ENCODE peak calls at places on chromosomes 3 and 15, in four cellular contexts. D is PC-9, E is adrenal gland, F is upper lobe of right lung. L is an unnamed sample.

GRCh38 chr3:72210248-72210647 is 425.3 kb upstream of the PROK2 start:
- DNase-seq in F (no peak), E (no peak), D (no peak), L (no peak)

GRCh38 chr15:63436872-63437375 is 55.3 kb upstream of the CA12 start:
- DNase-seq in E (peak; percentile 77), F (peak; percentile 80), D (peak; percentile 52), L (peak; percentile 95)

GRCh38 chr3:171317133-171317532 is 143.1 kb downstream of the TNIK start:
- DNase-seq in D (no peak), E (no peak), F (no peak), L (no peak)

GRCh38 chr3:173745952-173746682 is 348.6 kb downstream of the NLGN1 start:
- DNase-seq in F (no peak), D (peak; percentile 13), E (no peak), L (peak; percentile 25)

GRCh38 chr3:152267319-152267689 is 1.4 kb upstream of the MBNL1 start:
- DNase-seq in E (no peak), F (no peak), D (no peak), L (no peak)

GRCh38 chr3:52190294-52190841 is 7.6 kb upstream of the ALAS1 start:
- DNase-seq in D (no peak), E (peak; percentile 66), F (no peak), L (peak; percentile 85)

GRCh38 chr3:178419078-178419477 is 117.2 kb upstream of the KCNMB2 start:
- DNase-seq in E (no peak), F (no peak), D (no peak), L (no peak)

GRCh38 chr3:172836390-172836997 is 86.0 kb downstream of the ECT2 start:
- DNase-seq in E (peak; percentile 52), D (peak; percentile 38), F (no peak), L (peak; percentile 40)

GRCh38 chr15:45635191-45635638 is 386 bp downstream of the SQOR start:
- DNase-seq in D (peak; percentile 65), E (peak; percentile 55), F (peak; percentile 91), L (peak; percentile 37)

GRCh38 chr3:117955196-117955595 is 1079.5 kb downstream of the IGSF11 start:
- DNase-seq in F (no peak), E (no peak), D (no peak), L (peak; percentile 0)

GRCh38 chr3:194306771-194307640 is 44.1 kb downstream of the CPN2 start:
- DNase-seq in D (no peak), E (no peak), F (peak; percentile 33), L (no peak)

GRCh38 chr3:160810360-160810759 is 54.3 kb downstream of the PPM1L start:
- DNase-seq in D (no peak), F (no peak), E (peak; percentile 40), L (no peak)

GRCh38 chr15:60720493-60721231 is 241.7 kb upstream of the ICE2 start:
- DNase-seq in D (no peak), E (no peak), F (no peak), L (no peak)

GRCh38 chr3:139522421-139522820 is 17.1 kb downstream of the RBP1 start:
- DNase-seq in F (no peak), D (no peak), E (no peak), L (peak; percentile 15)

GRCh38 chr15:50096158-50096821 is 22.7 kb downstream of the ATP8B4 start:
- DNase-seq in D (no peak), E (no peak), F (no peak), L (no peak)

GRCh38 chr3:180040966-180041365 is 4.2 kb upstream of the PEX5L start:
- DNase-seq in E (no peak), D (no peak), F (no peak), L (no peak)

GRCh38 chr3:34276342-34276741 is 477.9 kb downstream of the PDCD6IP start:
- DNase-seq in E (no peak), D (no peak), F (no peak), L (no peak)

GRCh38 chr3:4581905-4582611 is 88.9 kb downstream of the ITPR1 start:
- DNase-seq in F (no peak), D (no peak), E (no peak), L (no peak)

GRCh38 chr3:133675631-133676335 is 14.0 kb upstream of the TOPBP1 start:
- DNase-seq in F (no peak), D (no peak), E (no peak), L (no peak)

GRCh38 chr3:50028336-50028735 is 60.4 kb upstream of the RBM5 start:
- DNase-seq in E (no peak), F (no peak), D (no peak), L (no peak)

GRCh38 chr3:34008191-34008590 is 209.8 kb downstream of the PDCD6IP start:
- DNase-seq in E (no peak), F (no peak), D (no peak), L (no peak)

GRCh38 chr3:154018100-154018696 is 103.0 kb upstream of the ARHGEF26 start:
- DNase-seq in E (no peak), F (no peak), D (peak; percentile 10), L (no peak)

GRCh38 chr15:50685976-50686467 is 575 bp downstream of the TRPM7 start:
- DNase-seq in D (peak; percentile 55), F (peak; percentile 83), E (peak; percentile 70), L (no peak)

GRCh38 chr3:140760324-140761075 is 82.6 kb downstream of the TRIM42 start:
- DNase-seq in F (no peak), E (no peak), D (no peak), L (no peak)

GRCh38 chr3:67357610-67358458 is 296.6 kb downstream of the SUCLG2 start:
- DNase-seq in F (no peak), D (no peak), E (no peak), L (no peak)

GRCh38 chr15:62502451-62502850 is 337.4 kb upstream of the C2CD4B start:
- DNase-seq in F (no peak), D (no peak), E (no peak), L (no peak)

GRCh38 chr15:48331796-48332641 is 790 bp downstream of the DUT start:
- DNase-seq in F (peak; percentile 82), D (peak; percentile 44), E (peak; percentile 72), L (peak; percentile 90)

GRCh38 chr3:158105710-158106438 is at the start of gene SHOX2:
- DNase-seq in F (peak; percentile 68), D (peak; percentile 45), E (no peak), L (peak; percentile 78)

GRCh38 chr15:48532938-48533337 is 112.6 kb downstream of the FBN1 start:
- DNase-seq in E (no peak), F (no peak), D (no peak), L (no peak)

GRCh38 chr3:61966200-61966599 is 404.8 kb downstream of the PTPRG start:
- DNase-seq in D (peak; percentile 53), F (no peak), E (no peak), L (no peak)

GRCh38 chr3:64109438-64109837 is 86.1 kb upstream of the PSMD6 start:
- DNase-seq in E (no peak), D (no peak), F (no peak), L (no peak)

GRCh38 chr15:73346735-73347312 is 21.9 kb downstream of the HCN4 start:
- DNase-seq in F (peak; percentile 85), E (peak; percentile 32), D (peak; percentile 61), L (no peak)

GRCh38 chr15:85044251-85044853 is 62.7 kb downstream of the PDE8A start:
- DNase-seq in E (peak; percentile 66), D (peak; percentile 47), F (no peak), L (peak; percentile 53)

GRCh38 chr3:175940881-175941280 is 1081.7 kb downstream of the NAALADL2 start:
- DNase-seq in F (no peak), D (peak; percentile 14), E (no peak), L (no peak)

GRCh38 chr3:130729154-130729553 is 17.5 kb downstream of the PIK3R4 start:
- DNase-seq in D (no peak), E (no peak), F (no peak), L (no peak)

GRCh38 chr15:69559440-69560215 is 107.0 kb downstream of the RPLP1 start:
- DNase-seq in E (no peak), D (no peak), F (no peak), L (no peak)

GRCh38 chr3:156826896-156827882 is 1.0 kb downstream of the LEKR1 start:
- DNase-seq in F (no peak), D (no peak), E (no peak), L (no peak)

GRCh38 chr15:64697911-64698369 is 77.4 kb downstream of the RBPMS2 start:
- DNase-seq in E (no peak), D (no peak), F (no peak), L (no peak)
- H3K4me1 ChIP-seq in E (peaks cover 49% of the 10 kb centered on the region), D (peaks cover 20% of the 10 kb centered on the region), F (peaks cover 93% of the 10 kb centered on the region), L (peaks cover 32% of the 10 kb centered on the region)

DNA sequence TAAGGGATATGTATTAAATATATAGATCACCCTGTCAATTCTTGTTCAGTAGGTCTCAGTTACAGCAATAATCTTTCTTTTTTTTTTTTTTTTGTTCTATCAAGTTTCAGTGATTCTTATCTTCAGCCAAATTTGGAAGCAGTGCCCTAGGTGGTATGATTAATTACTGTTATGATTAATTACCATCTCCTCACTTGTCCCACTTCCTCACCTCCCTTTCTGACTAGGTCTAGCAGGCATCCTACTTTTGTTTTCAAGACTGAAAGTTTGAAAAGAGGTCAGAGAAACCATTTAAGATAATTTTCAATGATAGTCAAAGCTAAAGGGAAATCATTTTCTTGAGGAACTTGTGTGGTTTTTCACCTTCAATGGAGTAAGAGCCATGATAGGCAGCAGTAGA is 144.0 kb upstream of the CNTN4 start:
- DNase-seq in E (no peak), D (no peak), F (no peak), L (no peak)
- H3K9me3 ChIP-seq in E (no peaks in the 10 kb centered on the region), D (no peaks in the 10 kb centered on the region), F (no peaks in the 10 kb centered on the region), L (no peaks in the 10 kb centered on the region)

GRCh38 chr15:90035835-90036220 is 34.7 kb downstream of the ZNF710 start:
- DNase-seq in D (no peak), E (peak; percentile 50), F (peak; percentile 80), L (no peak)
- H3K4me1 ChIP-seq in D (peaks cover 57% of the 10 kb centered on the region), E (peaks cover 8% of the 10 kb centered on the region), F (peaks cover 82% of the 10 kb centered on the region), L (no peaks in the 10 kb centered on the region)

DNA sequence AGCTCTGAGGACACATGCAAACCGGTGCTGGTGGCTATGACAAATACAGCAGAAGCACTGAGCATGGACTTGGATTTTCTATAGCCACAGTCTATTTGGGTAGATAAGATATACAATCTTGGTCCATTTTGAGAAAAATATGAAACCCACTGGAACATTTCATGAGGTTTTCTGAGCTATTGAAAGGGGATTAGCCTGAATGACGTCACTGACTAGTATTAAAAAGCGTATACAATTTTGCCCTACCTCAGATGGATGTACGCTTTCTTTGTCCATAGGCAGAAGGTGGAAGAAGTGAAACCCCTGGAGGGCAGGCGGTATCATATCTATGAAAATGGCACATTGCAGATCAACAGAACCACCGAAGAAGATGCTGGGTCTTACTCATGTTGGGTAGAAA is 166.4 kb downstream of the CHL1 start:
- DNase-seq in F (no peak), D (no peak), E (no peak), L (no peak)
- H3K9me3 ChIP-seq in F (no peaks in the 10 kb centered on the region), D (no peaks in the 10 kb centered on the region), E (no peaks in the 10 kb centered on the region), L (no peaks in the 10 kb centered on the region)

GRCh38 chr15:67064607-67065530 is 533 bp upstream of the SMAD3 start:
- DNase-seq in E (peak; percentile 55), F (peak; percentile 84), D (no peak), L (peak; percentile 83)
- H3K4me1 ChIP-seq in E (peaks cover 21% of the 10 kb centered on the region), F (peaks cover 20% of the 10 kb centered on the region), D (peaks cover 14% of the 10 kb centered on the region), L (peaks cover 49% of the 10 kb centered on the region)